ENCODE peak calls at places on chromosomes 3 and 15, in eight cellular contexts. M is substantia nigra; B is stimulated activated naive CD8-positive, alpha-beta T cell treated with anti-CD3 and anti-CD28 coated beads, Interleukin-15, Interleukin-2, amounts not matched to agents 100 U/mL and 50 U/mL, for 24 hours; N is endothelial cell; O is fibroblast of pulmonary artery; F is BE2C; H is neuronal stem cell; R is AG09319. G is an unnamed sample.

GRCh38 chr15:84840741-84841429 is 23.7 kb downstream of the ALPK3 start:
- DNase-seq in M (no peak), B (no peak), N (no peak), O (peak; percentile 76), F (no peak), H (no peak), R (peak; percentile 38), G (peak; percentile 88)

GRCh38 chr3:76403556-76403955 is 618.2 kb upstream of the ZNF717 start:
- DNase-seq in M (no peak), B (no peak), N (no peak), O (peak; percentile 11), F (no peak), H (no peak), R (no peak), G (no peak)

GRCh38 chr3:197394464-197395321 is 96.3 kb upstream of the DLG1 start:
- DNase-seq in M (no peak), B (peak; percentile 66), N (no peak), O (peak; percentile 98), F (peak; percentile 27), H (no peak), R (peak; percentile 76), G (no peak)

GRCh38 chr3:78765671-78766485 is 1001.9 kb downstream of the ROBO1 start:
- DNase-seq in M (no peak), B (no peak), N (no peak), O (no peak), F (no peak), H (no peak), R (peak; percentile 78), G (no peak)

GRCh38 chr3:184788751-184789150 is 23.2 kb upstream of the VPS8 start:
- DNase-seq in M (no peak), B (no peak), N (no peak), O (no peak), F (no peak), H (no peak), R (no peak), G (no peak)

GRCh38 chr15:82952156-82953081 is at the start of gene HOMER2:
- DNase-seq in M (no peak), B (peak; percentile 27), N (peak; percentile 28), O (no peak), F (peak; percentile 71), H (peak; percentile 40), R (no peak), G (peak; percentile 58)

GRCh38 chr3:32719335-32719734 is 34.3 kb downstream of the CNOT10 start:
- DNase-seq in M (no peak), B (no peak), N (no peak), O (no peak), F (no peak), H (no peak), R (no peak), G (no peak)

GRCh38 chr15:74573987-74574386 is 33.0 kb downstream of the ARID3B start:
- DNase-seq in M (no peak), B (no peak), N (no peak), O (peak; percentile 50), F (no peak), H (no peak), R (no peak), G (no peak)

GRCh38 chr3:178193846-178194245 is 342.4 kb upstream of the KCNMB2 start:
- DNase-seq in M (no peak), B (no peak), N (no peak), O (no peak), F (no peak), H (no peak), R (no peak), G (no peak)

GRCh38 chr3:194046995-194047681 is 88.8 kb upstream of the HES1 start:
- DNase-seq in M (peak; percentile 66), B (no peak), N (no peak), O (no peak), F (peak; percentile 46), H (no peak), R (no peak), G (peak; percentile 72)

GRCh38 chr3:99866167-99866810 is 48.6 kb downstream of the CMSS1 start:
- DNase-seq in M (no peak), B (peak; percentile 8), N (no peak), O (peak; percentile 71), F (no peak), H (no peak), R (no peak), G (no peak)

GRCh38 chr15:25092661-25093060 is 137.9 kb downstream of the SNRPN start:
- DNase-seq in M (no peak), B (no peak), N (no peak), O (peak; percentile 10), F (no peak), H (no peak), R (no peak), G (no peak)

GRCh38 chr3:33578325-33579180 is 138.3 kb upstream of the UBP1 start:
- DNase-seq in M (no peak), B (no peak), N (no peak), O (peak; percentile 42), F (no peak), H (peak; percentile 14), R (no peak), G (no peak)

GRCh38 chr15:35912196-35912595 is 366.2 kb upstream of the DPH6 start:
- DNase-seq in M (peak; percentile 1), B (no peak), N (no peak), O (peak; percentile 53), F (peak; percentile 27), H (no peak), R (no peak), G (no peak)

GRCh38 chr15:63983071-63983711 is 63.1 kb downstream of the DAPK2 start:
- DNase-seq in M (no peak), B (peak; percentile 11), N (no peak), O (no peak), F (no peak), H (peak; percentile 39), R (no peak), G (no peak)

GRCh38 chr15:89475688-89476087 is 20.7 kb downstream of the RHCG start:
- DNase-seq in M (no peak), B (no peak), N (no peak), O (no peak), F (no peak), H (no peak), R (no peak), G (no peak)

GRCh38 chr3:159668461-159668860 is 320.2 kb upstream of the IL12A start:
- DNase-seq in M (no peak), B (no peak), N (no peak), O (no peak), F (no peak), H (no peak), R (no peak), G (no peak)

GRCh38 chr3:124248471-124249028 is 256.6 kb upstream of the ROPN1 start:
- DNase-seq in M (no peak), B (no peak), N (no peak), O (peak; percentile 91), F (peak; percentile 69), H (no peak), R (no peak), G (no peak)

GRCh38 chr3:16249336-16249735 is 15.4 kb downstream of the DPH3 start:
- DNase-seq in M (no peak), B (peak; percentile 44), N (peak; percentile 58), O (peak; percentile 55), F (peak; percentile 33), H (peak; percentile 26), R (no peak), G (no peak)

GRCh38 chr3:136578290-136578689 is 173.9 kb downstream of the STAG1 start:
- DNase-seq in M (no peak), B (no peak), N (no peak), O (no peak), F (no peak), H (no peak), R (no peak), G (no peak)

GRCh38 chr15:98034731-98035130 is 74.2 kb downstream of the ARRDC4 start:
- DNase-seq in M (no peak), B (no peak), N (no peak), O (no peak), F (no peak), H (no peak), R (no peak), G (no peak)

GRCh38 chr3:53588122-53588521 is 93.7 kb downstream of the CACNA1D start:
- DNase-seq in M (no peak), B (no peak), N (no peak), O (no peak), F (no peak), H (no peak), R (no peak), G (no peak)

GRCh38 chr3:12679468-12679867 is 15.6 kb upstream of the RAF1 start:
- DNase-seq in M (no peak), B (no peak), N (no peak), O (peak; percentile 42), F (peak; percentile 18), H (no peak), R (peak; percentile 46), G (peak; percentile 2)

GRCh38 chr3:189863031-189863430 is 231.8 kb downstream of the TP63 start:
- DNase-seq in M (no peak), B (no peak), N (no peak), O (peak; percentile 11), F (no peak), H (no peak), R (no peak), G (no peak)

GRCh38 chr15:39211108-39211979 is 369.5 kb upstream of the THBS1 start:
- DNase-seq in M (no peak), B (no peak), N (no peak), O (no peak), F (no peak), H (no peak), R (no peak), G (no peak)

GRCh38 chr15:36803773-36804172 is 224.3 kb downstream of the CDIN1 start:
- DNase-seq in M (no peak), B (no peak), N (no peak), O (no peak), F (no peak), H (no peak), R (no peak), G (no peak)

GRCh38 chr3:18445421-18446066 is 20.4 kb upstream of the SATB1 start:
- DNase-seq in M (no peak), B (peak; percentile 76), N (no peak), O (no peak), F (no peak), H (no peak), R (no peak), G (no peak)

GRCh38 chr3:11641683-11642407 is 1.9 kb downstream of the VGLL4 start:
- DNase-seq in M (no peak), B (no peak), N (no peak), O (peak; percentile 71), F (no peak), H (no peak), R (peak; percentile 74), G (no peak)

GRCh38 chr15:71448688-71449114 is 333.4 kb downstream of the THSD4 start:
- DNase-seq in M (no peak), B (no peak), N (peak; percentile 73), O (peak; percentile 83), F (peak; percentile 54), H (peak; percentile 69), R (peak; percentile 37), G (no peak)

GRCh38 chr15:44646460-44646859 is 17.0 kb downstream of the SPG11 start:
- DNase-seq in M (no peak), B (no peak), N (no peak), O (no peak), F (no peak), H (no peak), R (no peak), G (no peak)

GRCh38 chr3:170727754-170728153 is 141.9 kb upstream of the SLC7A14 start:
- DNase-seq in M (no peak), B (no peak), N (no peak), O (no peak), F (no peak), H (no peak), R (no peak), G (no peak)

G was measured in lower lobe of right lung.